ENCODE peak calls at places on chromosomes 1 and 21, in five cellular contexts. One of them, this sample, is unnamed.

GRCh38 chr1:65056234-65056633 is 89.9 kb upstream of the JAK1 start:
- DNase-seq in activated CD4-positive, alpha-beta T cell treated with anti-CD3 and anti-CD28 coated beads, Interleukin-2, amount 50 U/mL, for 48 hours: no peak
- DNase-seq in occipital lobe: no peak
- DNase-seq in RWPE1: no peak
- DNase-seq in glutamatergic neuron: no peak
- DNase-seq in this sample: no peak

GRCh38 chr1:227734858-227735780 is at the start of the genes JMJD4 and SNAP47:
- DNase-seq in activated CD4-positive, alpha-beta T cell treated with anti-CD3 and anti-CD28 coated beads, Interleukin-2, amount 50 U/mL, for 48 hours: peak; percentile 93
- DNase-seq in occipital lobe: peak; percentile 85
- DNase-seq in RWPE1: peak; percentile 97
- DNase-seq in glutamatergic neuron: peak; percentile 93
- DNase-seq in this sample: peak; percentile 97

GRCh38 chr1:227134686-227135314 is 183.5 kb downstream of the CDC42BPA start:
- DNase-seq in activated CD4-positive, alpha-beta T cell treated with anti-CD3 and anti-CD28 coated beads, Interleukin-2, amount 50 U/mL, for 48 hours: no peak
- DNase-seq in occipital lobe: no peak
- DNase-seq in RWPE1: no peak
- DNase-seq in glutamatergic neuron: no peak
- DNase-seq in this sample: no peak

GRCh38 chr1:170967042-170967910 is 31.9 kb downstream of the MROH9 start:
- DNase-seq in activated CD4-positive, alpha-beta T cell treated with anti-CD3 and anti-CD28 coated beads, Interleukin-2, amount 50 U/mL, for 48 hours: no peak
- DNase-seq in occipital lobe: no peak
- DNase-seq in RWPE1: peak; percentile 11
- DNase-seq in glutamatergic neuron: no peak
- DNase-seq in this sample: peak; percentile 36

GRCh38 chr1:226938903-226939438 is 1.1 kb upstream of the COQ8A start:
- DNase-seq in activated CD4-positive, alpha-beta T cell treated with anti-CD3 and anti-CD28 coated beads, Interleukin-2, amount 50 U/mL, for 48 hours: no peak
- DNase-seq in occipital lobe: no peak
- DNase-seq in RWPE1: no peak
- DNase-seq in glutamatergic neuron: no peak
- DNase-seq in this sample: peak; percentile 43

GRCh38 chr1:221117133-221117532 is 237.9 kb downstream of the HLX start:
- DNase-seq in activated CD4-positive, alpha-beta T cell treated with anti-CD3 and anti-CD28 coated beads, Interleukin-2, amount 50 U/mL, for 48 hours: no peak
- DNase-seq in occipital lobe: no peak
- DNase-seq in RWPE1: no peak
- DNase-seq in glutamatergic neuron: no peak
- DNase-seq in this sample: no peak

GRCh38 chr21:45982758-45983731 is 1.5 kb downstream of the COL6A1 start:
- DNase-seq in activated CD4-positive, alpha-beta T cell treated with anti-CD3 and anti-CD28 coated beads, Interleukin-2, amount 50 U/mL, for 48 hours: no peak
- DNase-seq in occipital lobe: no peak
- DNase-seq in RWPE1: no peak
- DNase-seq in glutamatergic neuron: peak; percentile 40
- DNase-seq in this sample: no peak

GRCh38 chr1:143672983-143673382 is 298.8 kb downstream of the FAM72C start:
- DNase-seq in activated CD4-positive, alpha-beta T cell treated with anti-CD3 and anti-CD28 coated beads, Interleukin-2, amount 50 U/mL, for 48 hours: no peak
- DNase-seq in occipital lobe: no peak
- DNase-seq in RWPE1: no peak
- DNase-seq in glutamatergic neuron: no peak
- DNase-seq in this sample: no peak

GRCh38 chr21:28906841-28907240 is 85.8 kb downstream of the LTN1 start:
- DNase-seq in activated CD4-positive, alpha-beta T cell treated with anti-CD3 and anti-CD28 coated beads, Interleukin-2, amount 50 U/mL, for 48 hours: no peak
- DNase-seq in occipital lobe: no peak
- DNase-seq in RWPE1: no peak
- DNase-seq in glutamatergic neuron: no peak
- DNase-seq in this sample: no peak

GRCh38 chr1:115411388-115412063 is 73.5 kb upstream of the NGF start:
- DNase-seq in activated CD4-positive, alpha-beta T cell treated with anti-CD3 and anti-CD28 coated beads, Interleukin-2, amount 50 U/mL, for 48 hours: no peak
- DNase-seq in occipital lobe: no peak
- DNase-seq in RWPE1: peak; percentile 42
- DNase-seq in glutamatergic neuron: no peak
- DNase-seq in this sample: no peak

GRCh38 chr1:205923663-205924435 is 19.4 kb downstream of the SLC26A9 start:
- DNase-seq in activated CD4-positive, alpha-beta T cell treated with anti-CD3 and anti-CD28 coated beads, Interleukin-2, amount 50 U/mL, for 48 hours: no peak
- DNase-seq in occipital lobe: no peak
- DNase-seq in RWPE1: no peak
- DNase-seq in glutamatergic neuron: no peak
- DNase-seq in this sample: no peak

GRCh38 chr1:185324118-185324517 is 7.1 kb upstream of the IVNS1ABP start:
- DNase-seq in activated CD4-positive, alpha-beta T cell treated with anti-CD3 and anti-CD28 coated beads, Interleukin-2, amount 50 U/mL, for 48 hours: no peak
- DNase-seq in occipital lobe: no peak
- DNase-seq in RWPE1: no peak
- DNase-seq in glutamatergic neuron: no peak
- DNase-seq in this sample: no peak

GRCh38 chr1:221606216-221606615 is 135.7 kb downstream of the DUSP10 start:
- DNase-seq in activated CD4-positive, alpha-beta T cell treated with anti-CD3 and anti-CD28 coated beads, Interleukin-2, amount 50 U/mL, for 48 hours: no peak
- DNase-seq in occipital lobe: no peak
- DNase-seq in RWPE1: no peak
- DNase-seq in glutamatergic neuron: no peak
- DNase-seq in this sample: peak; percentile 29

GRCh38 chr1:62198781-62199125 is 4.1 kb downstream of the L1TD1 start:
- DNase-seq in activated CD4-positive, alpha-beta T cell treated with anti-CD3 and anti-CD28 coated beads, Interleukin-2, amount 50 U/mL, for 48 hours: no peak
- DNase-seq in occipital lobe: no peak
- DNase-seq in RWPE1: no peak
- DNase-seq in glutamatergic neuron: no peak
- DNase-seq in this sample: peak; percentile 6

GRCh38 chr1:119485246-119485645 is 21.8 kb upstream of the HSD3B1 start:
- DNase-seq in activated CD4-positive, alpha-beta T cell treated with anti-CD3 and anti-CD28 coated beads, Interleukin-2, amount 50 U/mL, for 48 hours: no peak
- DNase-seq in occipital lobe: no peak
- DNase-seq in RWPE1: no peak
- DNase-seq in glutamatergic neuron: no peak
- DNase-seq in this sample: no peak

GRCh38 chr1:241639653-241640148 is 468 bp downstream of the CHML start:
- DNase-seq in activated CD4-positive, alpha-beta T cell treated with anti-CD3 and anti-CD28 coated beads, Interleukin-2, amount 50 U/mL, for 48 hours: peak; percentile 50
- DNase-seq in occipital lobe: peak; percentile 61
- DNase-seq in RWPE1: no peak
- DNase-seq in glutamatergic neuron: peak; percentile 49
- DNase-seq in this sample: peak; percentile 69

GRCh38 chr1:119646521-119647227 is 1.4 kb downstream of the ZNF697 start:
- DNase-seq in activated CD4-positive, alpha-beta T cell treated with anti-CD3 and anti-CD28 coated beads, Interleukin-2, amount 50 U/mL, for 48 hours: no peak
- DNase-seq in occipital lobe: peak; percentile 22
- DNase-seq in RWPE1: peak; percentile 38
- DNase-seq in glutamatergic neuron: no peak
- DNase-seq in this sample: no peak

GRCh38 chr1:160676869-160677597 is 30.2 kb upstream of the SLAMF1 start:
- DNase-seq in activated CD4-positive, alpha-beta T cell treated with anti-CD3 and anti-CD28 coated beads, Interleukin-2, amount 50 U/mL, for 48 hours: no peak
- DNase-seq in occipital lobe: no peak
- DNase-seq in RWPE1: no peak
- DNase-seq in glutamatergic neuron: no peak
- DNase-seq in this sample: no peak

GRCh38 chr1:86263101-86263500 is 106.5 kb upstream of the COL24A1 start:
- DNase-seq in activated CD4-positive, alpha-beta T cell treated with anti-CD3 and anti-CD28 coated beads, Interleukin-2, amount 50 U/mL, for 48 hours: no peak
- DNase-seq in occipital lobe: no peak
- DNase-seq in RWPE1: no peak
- DNase-seq in glutamatergic neuron: no peak
- DNase-seq in this sample: no peak

GRCh38 chr1:197181982-197182381 is 35.5 kb upstream of the ASPM start:
- DNase-seq in activated CD4-positive, alpha-beta T cell treated with anti-CD3 and anti-CD28 coated beads, Interleukin-2, amount 50 U/mL, for 48 hours: no peak
- DNase-seq in occipital lobe: no peak
- DNase-seq in RWPE1: no peak
- DNase-seq in glutamatergic neuron: no peak
- DNase-seq in this sample: no peak

GRCh38 chr1:97204468-97204867 is 482.9 kb downstream of the PTBP2 start:
- DNase-seq in activated CD4-positive, alpha-beta T cell treated with anti-CD3 and anti-CD28 coated beads, Interleukin-2, amount 50 U/mL, for 48 hours: no peak
- DNase-seq in occipital lobe: no peak
- DNase-seq in RWPE1: no peak
- DNase-seq in glutamatergic neuron: no peak
- DNase-seq in this sample: no peak

GRCh38 chr1:234408757-234409156 is 35.5 kb downstream of the COA6 start:
- DNase-seq in activated CD4-positive, alpha-beta T cell treated with anti-CD3 and anti-CD28 coated beads, Interleukin-2, amount 50 U/mL, for 48 hours: peak; percentile 76
- DNase-seq in occipital lobe: no peak
- DNase-seq in RWPE1: no peak
- DNase-seq in glutamatergic neuron: no peak
- DNase-seq in this sample: no peak

GRCh38 chr21:39373634-39374033 is 24.7 kb upstream of the HMGN1 start:
- DNase-seq in activated CD4-positive, alpha-beta T cell treated with anti-CD3 and anti-CD28 coated beads, Interleukin-2, amount 50 U/mL, for 48 hours: no peak
- DNase-seq in occipital lobe: no peak
- DNase-seq in RWPE1: peak; percentile 30
- DNase-seq in glutamatergic neuron: no peak
- DNase-seq in this sample: peak; percentile 60

GRCh38 chr1:83761084-83761760 is 237.7 kb downstream of the TTLL7 start:
- DNase-seq in activated CD4-positive, alpha-beta T cell treated with anti-CD3 and anti-CD28 coated beads, Interleukin-2, amount 50 U/mL, for 48 hours: peak; percentile 3
- DNase-seq in occipital lobe: no peak
- DNase-seq in RWPE1: no peak
- DNase-seq in glutamatergic neuron: no peak
- DNase-seq in this sample: peak; percentile 83

GRCh38 chr1:39842726-39843305 is 40.5 kb downstream of the TRIT1 start:
- DNase-seq in activated CD4-positive, alpha-beta T cell treated with anti-CD3 and anti-CD28 coated beads, Interleukin-2, amount 50 U/mL, for 48 hours: no peak
- DNase-seq in occipital lobe: peak; percentile 5
- DNase-seq in RWPE1: no peak
- DNase-seq in glutamatergic neuron: no peak
- DNase-seq in this sample: peak; percentile 2

GRCh38 chr1:42601472-42601871 is 56.8 kb upstream of the PPIH start:
- DNase-seq in activated CD4-positive, alpha-beta T cell treated with anti-CD3 and anti-CD28 coated beads, Interleukin-2, amount 50 U/mL, for 48 hours: no peak
- DNase-seq in occipital lobe: no peak
- DNase-seq in RWPE1: no peak
- DNase-seq in glutamatergic neuron: no peak
- DNase-seq in this sample: no peak

GRCh38 chr1:234780531-234781162 is 170.7 kb upstream of the IRF2BP2 start:
- DNase-seq in activated CD4-positive, alpha-beta T cell treated with anti-CD3 and anti-CD28 coated beads, Interleukin-2, amount 50 U/mL, for 48 hours: no peak
- DNase-seq in occipital lobe: no peak
- DNase-seq in RWPE1: no peak
- DNase-seq in glutamatergic neuron: no peak
- DNase-seq in this sample: no peak

GRCh38 chr1:63004868-63005267 is 220.9 kb downstream of the ATG4C start:
- DNase-seq in activated CD4-positive, alpha-beta T cell treated with anti-CD3 and anti-CD28 coated beads, Interleukin-2, amount 50 U/mL, for 48 hours: no peak
- DNase-seq in occipital lobe: no peak
- DNase-seq in RWPE1: peak; percentile 30
- DNase-seq in glutamatergic neuron: no peak
- DNase-seq in this sample: peak; percentile 35

GRCh38 chr1:43997295-43997694 is 5.9 kb downstream of the CCDC24 start:
- DNase-seq in activated CD4-positive, alpha-beta T cell treated with anti-CD3 and anti-CD28 coated beads, Interleukin-2, amount 50 U/mL, for 48 hours: no peak
- DNase-seq in occipital lobe: no peak
- DNase-seq in RWPE1: no peak
- DNase-seq in glutamatergic neuron: no peak
- DNase-seq in this sample: peak; percentile 67

GRCh38 chr1:53732912-53733317 is 6.0 kb downstream of the GLIS1 start:
- DNase-seq in activated CD4-positive, alpha-beta T cell treated with anti-CD3 and anti-CD28 coated beads, Interleukin-2, amount 50 U/mL, for 48 hours: no peak
- DNase-seq in occipital lobe: no peak
- DNase-seq in RWPE1: no peak
- DNase-seq in glutamatergic neuron: no peak
- DNase-seq in this sample: no peak

GRCh38 chr21:42021751-42022430 is 11.7 kb upstream of the ZBTB21 start:
- DNase-seq in activated CD4-positive, alpha-beta T cell treated with anti-CD3 and anti-CD28 coated beads, Interleukin-2, amount 50 U/mL, for 48 hours: no peak
- DNase-seq in occipital lobe: no peak
- DNase-seq in RWPE1: no peak
- DNase-seq in glutamatergic neuron: no peak
- DNase-seq in this sample: peak; percentile 92

GRCh38 chr1:179083031-179083345 is 1.1 kb downstream of the TOR3A start:
- DNase-seq in activated CD4-positive, alpha-beta T cell treated with anti-CD3 and anti-CD28 coated beads, Interleukin-2, amount 50 U/mL, for 48 hours: no peak
- DNase-seq in occipital lobe: no peak
- DNase-seq in RWPE1: no peak
- DNase-seq in glutamatergic neuron: no peak
- DNase-seq in this sample: peak; percentile 59

GRCh38 chr1:100616121-100616621 is 78.2 kb downstream of the GPR88 start:
- DNase-seq in activated CD4-positive, alpha-beta T cell treated with anti-CD3 and anti-CD28 coated beads, Interleukin-2, amount 50 U/mL, for 48 hours: no peak
- DNase-seq in occipital lobe: no peak
- DNase-seq in RWPE1: no peak
- DNase-seq in glutamatergic neuron: no peak
- DNase-seq in this sample: no peak

GRCh38 chr1:114377356-114377755 is 133.6 kb downstream of the TRIM33 start:
- DNase-seq in activated CD4-positive, alpha-beta T cell treated with anti-CD3 and anti-CD28 coated beads, Interleukin-2, amount 50 U/mL, for 48 hours: no peak
- DNase-seq in occipital lobe: no peak
- DNase-seq in RWPE1: no peak
- DNase-seq in glutamatergic neuron: no peak
- DNase-seq in this sample: no peak

GRCh38 chr1:16367968-16368910 is 1.2 kb downstream of the SZRD1 start:
- DNase-seq in activated CD4-positive, alpha-beta T cell treated with anti-CD3 and anti-CD28 coated beads, Interleukin-2, amount 50 U/mL, for 48 hours: peak; percentile 18
- DNase-seq in occipital lobe: no peak
- DNase-seq in RWPE1: peak; percentile 57
- DNase-seq in glutamatergic neuron: no peak
- DNase-seq in this sample: peak; percentile 3

GRCh38 chr21:14815001-14815400 is 249.8 kb downstream of the NRIP1 start:
- DNase-seq in activated CD4-positive, alpha-beta T cell treated with anti-CD3 and anti-CD28 coated beads, Interleukin-2, amount 50 U/mL, for 48 hours: no peak
- DNase-seq in occipital lobe: no peak
- DNase-seq in RWPE1: no peak
- DNase-seq in glutamatergic neuron: no peak
- DNase-seq in this sample: no peak

This sample was measured in NCI-H69.